ENCODE peak calls at places on chromosomes 16 and 17, in nine cellular contexts. K, R, O, B, T, V, Z, I and Q are unnamed samples.

GRCh38 chr17:43578699-43579569 is 32.8 kb upstream of the ETV4 start:
- DNase-seq in Z (no peak), V (peak; percentile 95), T (no peak), B (no peak), R (no peak), I (no peak), K (no peak), O (peak; percentile 48), Q (peak; percentile 2)

GRCh38 chr17:31434404-31435050 is 43.1 kb downstream of the RAB11FIP4 start:
- DNase-seq in V (no peak), I (no peak), R (no peak), O (no peak), T (no peak), B (no peak), K (no peak), Z (no peak), Q (no peak)

GRCh38 chr17:16880121-16880842 is 91.6 kb downstream of the TNFRSF13B start:
- DNase-seq in B (no peak), R (no peak), I (no peak), Z (no peak), O (no peak), V (no peak), K (no peak), T (no peak), Q (no peak)

GRCh38 chr16:10031473-10031872 is 150.8 kb downstream of the GRIN2A start:
- DNase-seq in V (peak; percentile 24), Z (no peak), R (no peak), B (no peak), K (no peak), T (no peak), I (no peak), O (no peak), Q (no peak)

GRCh38 chr16:88451586-88452484 is 1.2 kb upstream of the ZFPM1 start:
- DNase-seq in T (no peak), V (no peak), R (no peak), B (no peak), Z (no peak), O (no peak), K (no peak), I (peak; percentile 49), Q (peak; percentile 29)

GRCh38 chr16:81384006-81384405 is 60.6 kb upstream of the CMIP start:
- DNase-seq in R (no peak), V (no peak), T (no peak), O (no peak), K (no peak), Z (no peak), I (no peak), B (no peak), Q (no peak)

GRCh38 chr17:63433746-63434591 is 12.1 kb downstream of the CYB561 start:
- DNase-seq in B (no peak), O (no peak), V (peak; percentile 86), Z (no peak), T (peak; percentile 85), I (no peak), K (no peak), R (peak; percentile 49), Q (no peak)

GRCh38 chr16:66975302-66975893 is 13.0 kb upstream of the CES4A start:
- DNase-seq in O (no peak), T (no peak), I (no peak), Z (no peak), B (no peak), R (no peak), K (no peak), V (no peak), Q (no peak)

GRCh38 chr16:3153077-3153368 is 18.2 kb downstream of the ZNF213 start:
- DNase-seq in I (no peak), O (no peak), T (no peak), K (no peak), V (no peak), B (no peak), Z (no peak), R (no peak), Q (no peak)

GRCh38 chr17:519450-520212 is 167.0 kb upstream of the RPH3AL start:
- DNase-seq in O (no peak), I (no peak), R (no peak), K (no peak), Z (no peak), V (no peak), B (no peak), T (no peak), Q (no peak)

GRCh38 chr17:5846001-5846400 is 224.2 kb upstream of the WSCD1 start:
- DNase-seq in B (no peak), T (no peak), K (no peak), I (no peak), Z (no peak), R (no peak), O (no peak), V (no peak), Q (no peak)

GRCh38 chr17:45332989-45333701 is 16.3 kb upstream of the MAP3K14 start:
- DNase-seq in V (no peak), I (no peak), T (no peak), Z (no peak), R (peak; percentile 9), O (no peak), K (no peak), B (no peak), Q (no peak)

GRCh38 chr16:76955629-76956028 is 235.4 kb upstream of the MON1B start:
- DNase-seq in V (no peak), Z (no peak), B (no peak), K (no peak), R (no peak), T (no peak), I (no peak), O (no peak), Q (no peak)

GRCh38 chr17:51165680-51166197 is 472 bp upstream of the NME2 start:
- DNase-seq in B (no peak), O (peak; percentile 89), K (peak; percentile 92), V (peak; percentile 18), Z (no peak), I (peak; percentile 50), R (peak; percentile 43), T (no peak), Q (no peak)

GRCh38 chr17:80894439-80894721 is 97.3 kb upstream of the CHMP6 start:
- DNase-seq in Z (no peak), T (no peak), R (no peak), V (no peak), O (no peak), I (no peak), B (no peak), K (no peak), Q (no peak)

GRCh38 chr17:44376124-44376523 is 12.5 kb upstream of the FAM171A2 start:
- DNase-seq in K (peak; percentile 80), B (no peak), Z (no peak), V (no peak), R (no peak), O (no peak), I (no peak), T (no peak), Q (no peak)

GRCh38 chr17:38416840-38417209 is 11.4 kb upstream of the ARHGAP23 start:
- DNase-seq in I (no peak), B (no peak), K (no peak), O (no peak), R (no peak), Z (no peak), T (no peak), V (no peak), Q (no peak)

GRCh38 chr17:75511610-75512575 is 3.4 kb downstream of the CASKIN2 start:
- DNase-seq in K (no peak), B (no peak), T (no peak), V (no peak), Z (no peak), O (no peak), I (no peak), R (no peak), Q (no peak)

GRCh38 chr17:64187093-64187895 is 57.4 kb upstream of the ERN1 start:
- DNase-seq in T (no peak), V (no peak), R (no peak), Z (no peak), K (no peak), I (no peak), O (peak; percentile 24), B (no peak), Q (no peak)

GRCh38 chr16:28035866-28036393 is 27.6 kb downstream of the GSG1L start:
- DNase-seq in R (no peak), Z (no peak), O (no peak), T (no peak), K (no peak), I (no peak), V (no peak), B (no peak), Q (no peak)